ENCODE peak calls at places on chromosomes 1 and 21, in seven cellular contexts. L is glutamatergic neuron; P is fibroblast of lung; I is T follicular helper cell; X is activated T-cell treated with anti-CD3 and anti-CD28 coated beads, Interleukin-2, amount 50 U/mL, for 24 hours; Z is activated CD4-positive, CD25-positive, alpha-beta regulatory T cell; J is HEK293T. W is an unnamed sample.

GRCh38 chr1:228174482-228175315 is 9.1 kb downstream of the IBA57 start:
- DNase-seq in L (peak; percentile 19), P (no peak), I (peak; percentile 32), X (peak; percentile 42), Z (no peak), J (peak; percentile 98), W (no peak)

GRCh38 chr1:224629965-224630364 is 13.8 kb downstream of the CNIH3 start:
- DNase-seq in L (no peak), P (no peak), I (no peak), X (no peak), Z (no peak), J (no peak), W (no peak)

GRCh38 chr1:165424454-165425283 is 20.3 kb downstream of the RXRG start:
- DNase-seq in L (no peak), P (no peak), I (no peak), X (peak; percentile 33), Z (no peak), J (no peak), W (peak; percentile 20)

GRCh38 chr1:196660912-196661311 is 9.1 kb downstream of the CFH start:
- DNase-seq in L (no peak), P (peak; percentile 17), I (no peak), X (no peak), Z (no peak), J (peak; percentile 39), W (peak; percentile 59)

GRCh38 chr1:233357595-233358446 is 30.3 kb downstream of the MAP3K21 start:
- DNase-seq in L (no peak), P (no peak), I (no peak), X (no peak), Z (no peak), J (no peak), W (no peak)

GRCh38 chr1:200238311-200238710 is 171.5 kb downstream of the ZNF281 start:
- DNase-seq in L (no peak), P (no peak), I (no peak), X (no peak), Z (no peak), J (no peak), W (peak; percentile 73)

GRCh38 chr21:36076878-36077658 is 7.2 kb downstream of the CBR1 start:
- DNase-seq in L (no peak), P (no peak), I (no peak), X (no peak), Z (no peak), J (no peak), W (no peak)

GRCh38 chr1:15703562-15703961 is 19.4 kb downstream of the PLEKHM2 start:
- DNase-seq in L (no peak), P (peak; percentile 95), I (no peak), X (no peak), Z (no peak), J (no peak), W (peak; percentile 96)

GRCh38 chr1:220170836-220171526 is 77.0 kb downstream of the IARS2 start:
- DNase-seq in L (no peak), P (no peak), I (no peak), X (no peak), Z (no peak), J (no peak), W (no peak)

GRCh38 chr21:16088121-16088520 is 358.3 kb downstream of the USP25 start:
- DNase-seq in L (no peak), P (no peak), I (no peak), X (no peak), Z (no peak), J (no peak), W (no peak)

W was measured in cardiac fibroblast.